ENCODE peak calls at places on chromosomes 12 and 14, in ten cellular contexts. One of them, this sample, is unnamed.

GRCh38 chr12:99960312-99960711 is 24.4 kb downstream of the ANKS1B start:
- DNase-seq in lower lobe of right lung: no peak
- DNase-seq in HS-5: no peak
- DNase-seq in uterus: no peak
- DNase-seq in HFFc6: no peak
- DNase-seq in activated CD8-positive, alpha-beta memory T cell treated with anti-CD3 and anti-CD28 coated beads for 48 hours: no peak
- DNase-seq in activated naive CD8-positive, alpha-beta T cell treated with anti-CD3 and anti-CD28 coated beads, Interleukin-2, amount 50 U/mL, for 24 hours: no peak
- DNase-seq in NCI-H460: no peak
- DNase-seq in iris pigment epithelial cell: no peak
- DNase-seq in nucleus accumbens: no peak
- DNase-seq in this sample: no peak

GRCh38 chr12:52896190-52897100 is 8.4 kb downstream of the KRT8 start:
- DNase-seq in activated naive CD8-positive, alpha-beta T cell treated with anti-CD3 and anti-CD28 coated beads, Interleukin-2, amount 50 U/mL, for 24 hours: no peak
- DNase-seq in nucleus accumbens: no peak
- DNase-seq in activated CD8-positive, alpha-beta memory T cell treated with anti-CD3 and anti-CD28 coated beads for 48 hours: no peak
- DNase-seq in NCI-H460: no peak
- DNase-seq in iris pigment epithelial cell: no peak
- DNase-seq in HS-5: no peak
- DNase-seq in uterus: no peak
- DNase-seq in HFFc6: peak
- DNase-seq in lower lobe of right lung: no peak
- DNase-seq in this sample: no peak

GRCh38 chr14:104844306-104845032 is 20.6 kb upstream of the CEP170B start:
- DNase-seq in HFFc6: no peak
- DNase-seq in NCI-H460: no peak
- DNase-seq in activated naive CD8-positive, alpha-beta T cell treated with anti-CD3 and anti-CD28 coated beads, Interleukin-2, amount 50 U/mL, for 24 hours: no peak
- DNase-seq in iris pigment epithelial cell: no peak
- DNase-seq in lower lobe of right lung: no peak
- DNase-seq in HS-5: no peak
- DNase-seq in nucleus accumbens: no peak
- DNase-seq in uterus: no peak
- DNase-seq in activated CD8-positive, alpha-beta memory T cell treated with anti-CD3 and anti-CD28 coated beads for 48 hours: no peak
- DNase-seq in this sample: no peak

GRCh38 chr12:65603428-65604351 is 220.6 kb upstream of the HMGA2 start:
- DNase-seq in nucleus accumbens: no peak
- DNase-seq in HFFc6: peak
- DNase-seq in uterus: no peak
- DNase-seq in lower lobe of right lung: peak
- DNase-seq in activated CD8-positive, alpha-beta memory T cell treated with anti-CD3 and anti-CD28 coated beads for 48 hours: no peak
- DNase-seq in iris pigment epithelial cell: peak
- DNase-seq in HS-5: peak
- DNase-seq in activated naive CD8-positive, alpha-beta T cell treated with anti-CD3 and anti-CD28 coated beads, Interleukin-2, amount 50 U/mL, for 24 hours: no peak
- DNase-seq in NCI-H460: no peak
- DNase-seq in this sample: no peak

GRCh38 chr14:36915089-36915488 is 253.4 kb downstream of the PAX9 start:
- DNase-seq in activated CD8-positive, alpha-beta memory T cell treated with anti-CD3 and anti-CD28 coated beads for 48 hours: no peak
- DNase-seq in HS-5: no peak
- DNase-seq in lower lobe of right lung: no peak
- DNase-seq in NCI-H460: no peak
- DNase-seq in nucleus accumbens: no peak
- DNase-seq in HFFc6: no peak
- DNase-seq in activated naive CD8-positive, alpha-beta T cell treated with anti-CD3 and anti-CD28 coated beads, Interleukin-2, amount 50 U/mL, for 24 hours: no peak
- DNase-seq in iris pigment epithelial cell: no peak
- DNase-seq in uterus: no peak
- DNase-seq in this sample: no peak

GRCh38 chr12:105843989-105844768 is 294.6 kb downstream of the NUAK1 start:
- DNase-seq in activated naive CD8-positive, alpha-beta T cell treated with anti-CD3 and anti-CD28 coated beads, Interleukin-2, amount 50 U/mL, for 24 hours: no peak
- DNase-seq in lower lobe of right lung: no peak
- DNase-seq in HS-5: no peak
- DNase-seq in HFFc6: peak
- DNase-seq in nucleus accumbens: no peak
- DNase-seq in uterus: no peak
- DNase-seq in iris pigment epithelial cell: peak
- DNase-seq in activated CD8-positive, alpha-beta memory T cell treated with anti-CD3 and anti-CD28 coated beads for 48 hours: no peak
- DNase-seq in NCI-H460: no peak
- DNase-seq in this sample: no peak

GRCh38 chr12:80186727-80187217 is 87.4 kb downstream of the OTOGL start:
- DNase-seq in activated CD8-positive, alpha-beta memory T cell treated with anti-CD3 and anti-CD28 coated beads for 48 hours: no peak
- DNase-seq in nucleus accumbens: no peak
- DNase-seq in lower lobe of right lung: no peak
- DNase-seq in HFFc6: peak
- DNase-seq in uterus: peak
- DNase-seq in HS-5: peak
- DNase-seq in activated naive CD8-positive, alpha-beta T cell treated with anti-CD3 and anti-CD28 coated beads, Interleukin-2, amount 50 U/mL, for 24 hours: peak
- DNase-seq in NCI-H460: peak
- DNase-seq in iris pigment epithelial cell: peak
- DNase-seq in this sample: peak

GRCh38 chr14:68549057-68549421 is 243.8 kb downstream of the ZFP36L1 start:
- DNase-seq in NCI-H460: peak
- DNase-seq in lower lobe of right lung: no peak
- DNase-seq in HS-5: peak
- DNase-seq in iris pigment epithelial cell: peak
- DNase-seq in activated CD8-positive, alpha-beta memory T cell treated with anti-CD3 and anti-CD28 coated beads for 48 hours: no peak
- DNase-seq in activated naive CD8-positive, alpha-beta T cell treated with anti-CD3 and anti-CD28 coated beads, Interleukin-2, amount 50 U/mL, for 24 hours: no peak
- DNase-seq in nucleus accumbens: no peak
- DNase-seq in uterus: no peak
- DNase-seq in HFFc6: peak
- DNase-seq in this sample: no peak

GRCh38 chr12:58341791-58342190 is 400.4 kb downstream of the ATP23 start:
- DNase-seq in activated CD8-positive, alpha-beta memory T cell treated with anti-CD3 and anti-CD28 coated beads for 48 hours: no peak
- DNase-seq in HFFc6: peak
- DNase-seq in NCI-H460: no peak
- DNase-seq in activated naive CD8-positive, alpha-beta T cell treated with anti-CD3 and anti-CD28 coated beads, Interleukin-2, amount 50 U/mL, for 24 hours: no peak
- DNase-seq in lower lobe of right lung: no peak
- DNase-seq in HS-5: peak
- DNase-seq in uterus: no peak
- DNase-seq in nucleus accumbens: no peak
- DNase-seq in iris pigment epithelial cell: peak
- DNase-seq in this sample: no peak